ENCODE peak calls at places on chromosomes 13 and 19, in seven cellular contexts. W, N, G, X, K, H and E are unnamed samples.

GRCh38 chr13:44719857-44720671 is 143.9 kb upstream of the TSC22D1 start:
- DNase-seq in H (no peak), G (peak), N (no peak), K (no peak), X (no peak), W (peak), E (no peak)

GRCh38 chr19:5484398-5485285 is 29.4 kb downstream of the ZNRF4 start:
- DNase-seq in K (peak), H (no peak), W (no peak), N (no peak), X (no peak), G (no peak), E (no peak)

GRCh38 chr19:2145831-2146241 is 5.5 kb downstream of the AP3D1 start:
- DNase-seq in G (no peak), N (no peak), H (no peak), X (no peak), W (no peak), K (no peak), E (no peak)

GRCh38 chr13:91368676-91369425 is 21.4 kb downstream of the MIR17HG start:
- DNase-seq in W (no peak), N (no peak), H (no peak), G (no peak), X (no peak), K (no peak), E (no peak)

GRCh38 chr19:45162464-45163143 is 1.8 kb upstream of the NKPD1 start:
- DNase-seq in X (no peak), K (no peak), W (no peak), G (no peak), H (no peak), N (no peak), E (no peak)

GRCh38 chr19:19444694-19445155 is 39.2 kb downstream of the GATAD2A start:
- DNase-seq in X (no peak), K (no peak), H (no peak), G (peak), N (no peak), W (no peak), E (peak)

GRCh38 chr19:39223703-39224279 is 19.7 kb upstream of the SYCN start:
- DNase-seq in H (no peak), X (no peak), G (peak), W (no peak), K (no peak), N (no peak), E (no peak)

GRCh38 chr19:33434090-33434885 is 60.8 kb downstream of the CEBPG start:
- DNase-seq in K (peak), W (no peak), G (no peak), H (no peak), N (no peak), X (no peak), E (peak)

GRCh38 chr13:72163671-72164070 is 296.7 kb upstream of the DACH1 start:
- DNase-seq in G (no peak), X (no peak), K (no peak), W (no peak), N (no peak), H (no peak), E (no peak)

GRCh38 chr13:110323172-110323851 is 16.2 kb downstream of the COL4A2 start:
- DNase-seq in H (peak), X (no peak), G (peak), K (no peak), W (peak), N (no peak), E (no peak)

GRCh38 chr13:102495663-102496062 is 93.8 kb upstream of the FGF14 start:
- DNase-seq in X (no peak), K (no peak), H (no peak), N (no peak), W (no peak), G (no peak), E (no peak)

GRCh38 chr19:16030964-16031871 is 45.1 kb upstream of the TPM4 start:
- DNase-seq in H (no peak), N (no peak), W (no peak), G (no peak), X (no peak), K (no peak), E (no peak)

GRCh38 chr13:63425131-63425530 is 2009.5 kb upstream of the PCDH20 start:
- DNase-seq in G (no peak), X (no peak), K (no peak), W (peak), H (no peak), N (no peak), E (no peak)

GRCh38 chr19:48111280-48111679 is 663 bp upstream of the PLA2G4C start:
- DNase-seq in N (no peak), H (no peak), G (no peak), X (no peak), W (no peak), K (no peak), E (no peak)

GRCh38 chr19:2986951-2987491 is 9.7 kb downstream of the TLE6 start:
- DNase-seq in N (no peak), K (peak), W (no peak), H (no peak), X (no peak), G (no peak), E (no peak)

GRCh38 chr19:42455621-42456081 is 12.9 kb upstream of the CXCL17 start:
- DNase-seq in N (no peak), W (no peak), G (no peak), H (no peak), K (no peak), X (no peak), E (no peak)

GRCh38 chr13:37442996-37443395 is 155.6 kb downstream of the POSTN start:
- DNase-seq in X (no peak), N (no peak), W (no peak), K (no peak), H (no peak), G (no peak), E (no peak)

GRCh38 chr19:48415395-48415794 is 21.9 kb downstream of the GRIN2D start:
- DNase-seq in H (peak), G (peak), X (no peak), W (no peak), K (peak), N (peak), E (peak)

GRCh38 chr19:35543280-35544109 is 1.9 kb upstream of the TMEM147 start:
- DNase-seq in X (no peak), N (no peak), H (no peak), K (no peak), G (no peak), W (no peak), E (no peak)

GRCh38 chr19:14979498-14980255 is at the start of gene SLC1A6:
- DNase-seq in G (no peak), W (no peak), N (no peak), X (no peak), H (no peak), K (peak), E (no peak)
- TF ChIP-seq CTCF in G (no peak), W (no peak), N (no peak), X (no peak), H (no peak), K (peak), E (no peak)

DNA sequence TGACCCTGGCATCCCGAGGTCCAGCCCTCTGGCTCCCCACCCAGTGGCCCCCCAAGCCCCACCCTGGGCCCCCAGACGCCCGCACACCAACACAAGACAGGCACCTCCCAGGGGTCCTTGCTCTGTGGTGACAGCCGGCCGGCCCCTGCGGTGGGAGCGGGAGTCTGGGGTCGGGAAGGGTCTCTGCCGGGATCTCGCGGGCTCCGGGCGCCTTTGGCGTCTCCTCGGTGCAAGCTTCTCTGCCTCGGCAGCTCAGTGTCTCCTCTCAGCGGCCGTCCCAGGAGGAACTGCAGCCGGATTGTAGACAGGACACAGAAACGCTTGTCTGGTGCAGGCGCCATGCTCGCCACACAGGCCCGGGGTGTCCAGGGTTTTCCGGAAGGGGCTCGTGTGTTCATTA is 43.7 kb downstream of the TMEM255B start:
- DNase-seq in G (no peak), X (no peak), W (no peak), H (no peak), K (no peak), N (no peak), E (no peak)
- TF ChIP-seq CTCF in G (no peak), X (no peak), W (no peak), H (no peak), K (no peak), N (no peak), E (no peak)

GRCh38 chr19:17510220-17510993 is 1.0 kb upstream of the PGLS start:
- DNase-seq in H (no peak), N (no peak), G (peak), W (no peak), X (no peak), K (no peak), E (no peak)

GRCh38 chr19:17515408-17516149 is 4.1 kb downstream of the PGLS start:
- DNase-seq in W (no peak), N (no peak), G (no peak), K (no peak), X (no peak), H (no peak), E (no peak)

GRCh38 chr19:17513801-17514200 is 2.4 kb downstream of the PGLS start:
- DNase-seq in X (no peak), N (no peak), G (no peak), W (no peak), K (no peak), H (no peak), E (no peak)

GRCh38 chr19:17512574-17512939 is 1.1 kb downstream of the PGLS start:
- DNase-seq in G (no peak), N (no peak), H (no peak), X (no peak), K (no peak), W (no peak), E (no peak)

GRCh38 chr19:17511724-17512573 is 500 bp downstream of the PGLS start:
- DNase-seq in X (peak), K (peak), H (peak), G (peak), N (peak), W (no peak), E (peak)
- TF ChIP-seq CTCF in X (no peak), K (no peak), H (peak), G (peak), N (no peak), W (peak), E (no peak)

DNA sequence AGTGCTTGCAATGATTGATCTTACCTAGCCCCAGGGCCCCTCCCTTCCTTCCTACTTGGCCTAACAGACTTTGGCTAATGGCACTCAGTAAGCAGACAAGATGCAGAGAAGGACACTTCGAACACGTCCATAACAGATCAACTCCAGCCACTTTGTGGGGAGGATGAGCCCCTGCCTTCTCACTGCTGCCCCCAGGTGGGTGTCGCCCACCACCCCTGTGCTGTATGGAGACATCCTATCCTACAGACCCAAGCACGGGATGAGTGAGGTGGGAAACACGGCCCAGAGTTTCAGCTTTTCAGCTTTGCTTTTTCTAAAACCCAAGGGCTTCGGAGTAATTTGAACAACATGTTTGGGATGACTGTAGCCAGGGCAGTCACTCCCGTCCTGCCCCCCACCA is 5.5 kb downstream of the SLC7A1 start:
- DNase-seq in G (no peak), W (no peak), K (peak), H (no peak), X (no peak), N (no peak), E (no peak)
- TF ChIP-seq CTCF in G (peak), W (no peak), K (no peak), H (no peak), X (peak), N (no peak), E (no peak)

DNA sequence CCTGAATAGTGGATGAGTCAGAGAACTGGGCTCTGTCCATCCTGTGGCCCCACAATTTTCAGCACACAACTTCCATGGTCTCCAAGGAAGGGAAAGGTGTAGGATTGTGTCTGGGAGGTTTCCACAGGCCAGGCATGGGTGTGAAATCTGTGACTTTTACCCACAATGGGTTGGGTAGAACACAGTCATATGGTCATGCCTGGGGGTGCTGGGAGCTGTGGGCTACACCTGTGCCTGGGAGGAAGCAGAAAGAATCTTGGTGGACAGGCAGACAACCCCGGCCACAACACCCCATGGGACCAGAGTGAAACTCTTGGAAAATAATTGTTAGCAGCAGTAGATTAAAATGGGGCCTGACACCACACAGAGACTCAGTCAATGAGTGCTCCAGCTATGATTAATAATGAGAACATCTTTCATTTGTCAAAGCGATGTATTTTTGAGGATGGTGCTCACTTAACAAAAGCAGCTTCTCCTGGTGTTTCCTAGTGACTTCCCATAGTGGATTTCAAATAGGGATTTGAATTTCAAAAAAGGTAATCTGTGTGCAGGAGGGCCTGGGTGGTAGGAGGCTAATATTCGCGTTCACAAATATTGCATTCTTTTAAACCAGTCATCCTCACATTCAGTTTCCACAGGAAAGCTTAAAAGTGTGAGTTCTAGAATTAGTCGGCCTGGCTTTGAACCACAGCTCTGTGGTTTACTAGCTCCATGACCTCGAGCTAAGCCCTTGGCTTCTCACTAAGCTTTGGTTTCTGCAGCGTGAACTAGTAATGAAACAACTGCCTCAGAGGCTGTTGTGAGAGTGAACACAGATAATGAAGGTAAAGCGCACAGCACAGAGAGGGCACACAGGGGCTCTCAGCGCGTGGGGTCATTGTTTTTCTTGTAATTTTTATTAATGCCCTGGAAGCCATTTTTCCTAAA is 89.3 kb upstream of the UQCRFS1 start:
- DNase-seq in N (no peak), W (no peak), H (no peak), G (no peak), X (no peak), K (no peak), E (no peak)
- TF ChIP-seq CTCF in N (no peak), W (no peak), H (no peak), G (no peak), X (no peak), K (no peak), E (no peak)

GRCh38 chr13:60379837-60380236 is 17.2 kb upstream of the TDRD3 start:
- DNase-seq in W (no peak), N (no peak), X (no peak), K (no peak), G (no peak), H (no peak), E (no peak)
- TF ChIP-seq CTCF in W (peak), N (no peak), X (peak), K (peak), G (peak), H (no peak), E (peak)